ENCODE peak calls at places on chromosomes 13 and 19, in seven cellular contexts. I is pancreas, L is upper lobe of right lung, N is neuronal stem cell, G is IMR-90, A is fibroblast of pulmonary artery, J is lung. Y is an unnamed sample.

GRCh38 chr13:20461860-20462532 is 63.7 kb downstream of the CRYL1 start:
- DNase-seq in I (no peak), L (no peak), N (no peak), G (no peak), A (peak), J (no peak), Y (peak)

GRCh38 chr13:37395544-37395943 is 203.0 kb downstream of the POSTN start:
- DNase-seq in I (no peak), L (no peak), N (no peak), G (peak), A (no peak), J (no peak), Y (no peak)

GRCh38 chr13:85974604-85975366 is 175.6 kb upstream of the SLITRK6 start:
- DNase-seq in I (no peak), L (no peak), N (no peak), G (no peak), A (peak), J (no peak), Y (peak)

GRCh38 chr19:2047449-2048103 is 3.5 kb downstream of the MKNK2 start:
- DNase-seq in I (peak), L (peak), N (no peak), G (no peak), A (no peak), J (no peak), Y (peak)

GRCh38 chr19:39498262-39499081 is at the start of gene DLL3:
- DNase-seq in I (no peak), L (no peak), N (no peak), G (peak), A (peak), J (no peak), Y (no peak)

GRCh38 chr13:21318891-21319532 is 140.1 kb downstream of the ZDHHC20 start:
- DNase-seq in I (no peak), L (peak), N (no peak), G (no peak), A (no peak), J (no peak), Y (no peak)

GRCh38 chr13:101309014-101309619 is 107.2 kb downstream of the NALCN start:
- DNase-seq in I (no peak), L (no peak), N (no peak), G (peak), A (peak), J (no peak), Y (peak)

GRCh38 chr19:15297416-15298224 is 34.7 kb downstream of the BRD4 start:
- DNase-seq in I (no peak), L (peak), N (no peak), G (peak), A (peak), J (no peak), Y (peak)

GRCh38 chr13:33509642-33510229 is 224.2 kb upstream of the STARD13 start:
- DNase-seq in I (no peak), L (no peak), N (no peak), G (no peak), A (peak), J (peak), Y (peak)

GRCh38 chr19:35347171-35347929 is at the start of gene FFAR1:
- DNase-seq in I (no peak), L (peak), N (no peak), G (no peak), A (no peak), J (peak), Y (no peak)

GRCh38 chr19:16420781-16421386 is 50.9 kb downstream of the EPS15L1 start:
- DNase-seq in I (no peak), L (no peak), N (no peak), G (no peak), A (no peak), J (no peak), Y (no peak)

GRCh38 chr13:33172400-33172799 is 113.2 kb downstream of the STARD13 start:
- DNase-seq in I (no peak), L (no peak), N (no peak), G (no peak), A (peak), J (no peak), Y (no peak)

GRCh38 chr19:47239610-47240296 is 8.8 kb upstream of the BBC3 start:
- DNase-seq in I (peak), L (peak), N (no peak), G (peak), A (peak), J (no peak), Y (peak)

GRCh38 chr19:47241919-47242644 is 11.1 kb upstream of the BBC3 start:
- DNase-seq in I (no peak), L (no peak), N (no peak), G (no peak), A (no peak), J (no peak), Y (no peak)

GRCh38 chr19:47240996-47241918 is 10.3 kb upstream of the BBC3 start:
- DNase-seq in I (peak), L (peak), N (no peak), G (peak), A (peak), J (peak), Y (peak)

GRCh38 chr19:47239152-47239551 is 8.2 kb upstream of the BBC3 start:
- DNase-seq in I (no peak), L (no peak), N (no peak), G (no peak), A (no peak), J (no peak), Y (no peak)

GRCh38 chr19:47240561-47240960 is 9.6 kb upstream of the BBC3 start:
- DNase-seq in I (no peak), L (no peak), N (no peak), G (no peak), A (no peak), J (no peak), Y (no peak)
- H3K4me3 ChIP-seq in I (peak), L (no peak), N (peak), G (no peak), A (no peak), J (no peak), Y (no peak)

GRCh38 chr19:10593148-10593547 is 6.0 kb upstream of the AP1M2 start:
- DNase-seq in I (no peak), L (no peak), N (no peak), G (no peak), A (no peak), J (no peak), Y (no peak)

GRCh38 chr19:10583021-10583776 is 3.9 kb downstream of the AP1M2 start:
- DNase-seq in I (no peak), L (no peak), N (no peak), G (no peak), A (no peak), J (no peak), Y (no peak)

GRCh38 chr19:10586396-10586795 is 716 bp downstream of the AP1M2 start:
- DNase-seq in I (no peak), L (no peak), N (no peak), G (no peak), A (no peak), J (no peak), Y (no peak)

GRCh38 chr19:10587839-10588150 is 683 bp upstream of the AP1M2 start:
- DNase-seq in I (no peak), L (no peak), N (no peak), G (no peak), A (no peak), J (no peak), Y (no peak)

GRCh38 chr19:10587022-10587838 is at the start of gene AP1M2:
- DNase-seq in I (peak), L (peak), N (no peak), G (no peak), A (no peak), J (no peak), Y (no peak)
- H3K4me3 ChIP-seq in I (peak), L (peak), N (peak), G (no peak), A (no peak), J (peak), Y (no peak)

DNA sequence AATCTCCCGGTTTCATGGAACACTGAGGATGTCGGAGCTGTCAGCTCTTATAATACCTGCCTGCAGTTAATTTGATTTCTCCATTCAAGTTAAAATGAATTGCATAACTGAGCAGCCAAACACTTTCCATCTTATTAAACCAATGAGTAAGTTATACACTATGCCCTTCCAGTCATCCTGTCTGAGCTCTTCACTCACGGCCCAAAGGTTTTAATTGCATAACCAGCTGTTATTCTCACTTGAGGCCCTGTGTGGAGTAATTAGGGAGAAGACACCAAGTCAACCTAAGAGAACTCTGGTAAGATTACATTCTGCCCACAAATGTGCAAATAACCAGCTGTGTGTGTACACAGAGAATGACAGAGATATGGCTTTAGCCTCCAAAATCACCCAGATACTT is 303.5 kb downstream of the TBC1D4 start:
- DNase-seq in I (no peak), L (no peak), N (no peak), G (no peak), A (no peak), J (no peak), Y (no peak)
- H3K4me3 ChIP-seq in I (no peak), L (no peak), N (no peak), G (no peak), A (no peak), J (no peak), Y (no peak)

GRCh38 chr13:41313117-41313516 is 2.0 kb downstream of the NAA16 start:
- DNase-seq in I (no peak), L (no peak), N (no peak), G (no peak), A (no peak), J (no peak), Y (no peak)

GRCh38 chr13:41315466-41316047 is 4.5 kb downstream of the NAA16 start:
- DNase-seq in I (no peak), L (no peak), N (no peak), G (peak), A (no peak), J (no peak), Y (peak)

GRCh38 chr13:41310963-41311606 is at the start of gene NAA16:
- DNase-seq in I (peak), L (peak), N (peak), G (peak), A (peak), J (peak), Y (peak)

GRCh38 chr13:41311607-41312500 is 787 bp downstream of the NAA16 start:
- DNase-seq in I (peak), L (peak), N (peak), G (peak), A (peak), J (peak), Y (peak)

GRCh38 chr13:41313659-41314197 is 2.7 kb downstream of the NAA16 start:
- DNase-seq in I (no peak), L (no peak), N (no peak), G (no peak), A (no peak), J (no peak), Y (no peak)
- H3K4me3 ChIP-seq in I (peak), L (peak), N (no peak), G (peak), A (peak), J (no peak), Y (no peak)

DNA sequence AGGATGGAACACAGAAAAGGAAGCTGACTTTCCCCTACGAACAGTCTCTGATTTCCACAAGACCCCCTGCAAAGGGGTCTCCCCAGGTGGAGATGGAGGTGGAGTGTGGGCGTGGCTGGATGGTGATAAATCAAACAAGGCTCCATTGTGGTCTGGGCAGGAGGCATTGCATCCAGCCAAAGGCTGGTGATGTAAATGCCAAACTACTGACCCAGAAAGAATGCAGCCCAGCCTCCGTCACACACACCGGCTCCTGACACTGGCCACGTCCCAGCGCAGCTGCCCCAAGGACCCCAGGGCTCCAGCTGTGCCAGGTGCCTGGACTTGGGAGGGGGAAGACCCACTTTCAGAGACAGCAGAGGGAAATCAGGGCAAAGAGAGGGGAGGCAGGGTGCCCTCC is 6.3 kb downstream of the SLC7A1 start:
- DNase-seq in I (no peak), L (no peak), N (peak), G (peak), A (no peak), J (no peak), Y (peak)
- H3K4me3 ChIP-seq in I (no peak), L (no peak), N (no peak), G (no peak), A (no peak), J (no peak), Y (no peak)

DNA sequence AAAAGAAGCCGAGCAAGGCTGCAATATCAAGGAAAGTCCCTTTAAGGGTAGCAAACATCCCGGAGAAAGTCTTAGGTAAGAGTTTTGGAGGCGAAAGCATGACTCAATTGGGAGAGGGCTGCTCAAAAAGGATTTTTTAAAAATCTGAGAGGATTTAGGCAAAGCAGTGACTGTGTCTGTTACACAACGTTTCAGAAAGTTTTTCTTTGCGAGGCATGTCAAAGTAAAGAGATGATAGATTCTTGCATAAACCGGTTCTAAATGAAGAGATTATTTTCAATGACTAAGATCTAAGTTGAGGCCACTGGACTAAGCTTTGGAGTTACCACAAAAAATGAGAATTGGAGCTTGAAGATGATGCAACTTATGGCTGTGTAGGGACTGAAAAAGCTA is 43.7 kb upstream of the ENOX1 start:
- DNase-seq in I (no peak), L (no peak), N (no peak), G (peak), A (peak), J (no peak), Y (peak)
- H3K4me3 ChIP-seq in I (no peak), L (no peak), N (no peak), G (no peak), A (no peak), J (no peak), Y (no peak)

DNA sequence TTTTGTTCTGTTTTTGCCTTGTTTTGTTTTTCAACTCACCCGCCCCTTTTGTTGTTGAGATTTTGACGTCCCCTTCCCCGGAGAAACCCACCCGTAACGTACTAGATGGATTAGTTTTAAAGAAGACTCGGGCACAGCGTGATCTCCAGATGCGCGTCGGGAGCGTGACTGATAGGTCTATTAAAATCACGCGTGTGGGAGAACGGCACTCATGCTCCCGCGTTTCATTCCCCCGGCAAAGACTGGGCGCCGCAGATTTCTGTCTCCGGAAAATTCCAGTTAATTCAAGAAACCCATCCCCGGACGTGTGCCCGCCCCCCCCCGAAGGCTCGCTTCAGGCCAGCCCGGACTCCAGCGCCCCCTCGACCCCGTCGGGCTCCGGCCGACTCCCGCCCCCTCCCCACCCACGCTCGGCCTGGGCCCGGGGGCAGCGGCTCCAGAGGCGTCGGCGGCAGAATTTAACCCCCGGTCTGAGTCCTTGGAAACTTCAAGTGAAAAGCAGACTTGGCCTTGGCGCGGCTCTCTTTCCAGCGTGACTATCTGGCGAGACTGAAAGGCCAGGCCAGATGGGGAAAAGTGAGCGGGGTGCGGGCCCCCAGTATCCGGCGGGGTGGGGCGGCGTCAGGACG is 5.1 kb downstream of the SOX1 start:
- DNase-seq in I (no peak), L (no peak), N (no peak), G (no peak), A (no peak), J (no peak), Y (no peak)
- H3K4me3 ChIP-seq in I (no peak), L (no peak), N (peak), G (no peak), A (no peak), J (no peak), Y (no peak)

GRCh38 chr13:80337011-80337688 is 3.8 kb downstream of the SPRY2 start:
- DNase-seq in I (no peak), L (no peak), N (no peak), G (no peak), A (peak), J (no peak), Y (peak)
- H3K4me3 ChIP-seq in I (peak), L (peak), N (peak), G (peak), A (peak), J (peak), Y (peak)

GRCh38 chr19:50719566-50719965 is at the start of gene SHANK1:
- DNase-seq in I (no peak), L (no peak), N (no peak), G (peak), A (no peak), J (no peak), Y (peak)
- H3K4me3 ChIP-seq in I (no peak), L (peak), N (peak), G (peak), A (peak), J (no peak), Y (peak)

Y was measured in cardiac fibroblast.